ENCODE peak calls at places on chromosomes 16 and 17, in ten cellular contexts. X, U, G, V, A, K, E, S, Y and Z are unnamed samples.

GRCh38 chr16:48271728-48272127 is 24.4 kb upstream of the ABCC11 start:
- DNase-seq in X (no peak), U (no peak), G (no peak), V (no peak), A (no peak), K (no peak), E (no peak), S (peak), Y (no peak), Z (no peak)

GRCh38 chr16:23294260-23294659 is 7.8 kb upstream of the SCNN1B start:
- DNase-seq in X (no peak), U (no peak), G (no peak), V (no peak), A (peak), K (no peak), E (no peak), S (no peak), Y (no peak), Z (no peak)

GRCh38 chr17:5049314-5049819 is 14.1 kb upstream of the SLC52A1 start:
- DNase-seq in X (no peak), U (no peak), G (no peak), V (no peak), A (peak), K (no peak), E (no peak), S (no peak), Y (no peak), Z (peak)

GRCh38 chr16:65392831-65393565 is 271.1 kb upstream of the CDH11 start:
- DNase-seq in X (no peak), U (no peak), G (no peak), V (no peak), A (no peak), K (no peak), E (no peak), S (peak), Y (no peak), Z (no peak)

GRCh38 chr17:3574231-3574630 is 16.6 kb upstream of the TRPV3 start:
- DNase-seq in X (no peak), U (no peak), G (no peak), V (no peak), A (no peak), K (no peak), E (no peak), S (no peak), Y (no peak), Z (no peak)

GRCh38 chr17:32503251-32504165 is 16.7 kb downstream of the CDK5R1 start:
- DNase-seq in X (no peak), U (no peak), G (no peak), V (no peak), A (peak), K (no peak), E (no peak), S (peak), Y (no peak), Z (peak)

GRCh38 chr16:77898671-77899211 is 110.4 kb downstream of the VAT1L start:
- DNase-seq in X (no peak), U (no peak), G (no peak), V (no peak), A (no peak), K (no peak), E (peak), S (peak), Y (peak), Z (no peak)

GRCh38 chr16:49856741-49857330 is 924 bp upstream of the ZNF423 start:
- DNase-seq in X (peak), U (no peak), G (peak), V (peak), A (peak), K (peak), E (peak), S (peak), Y (peak), Z (peak)

GRCh38 chr17:5510776-5511175 is 24.4 kb downstream of the MIS12 start:
- DNase-seq in X (no peak), U (no peak), G (no peak), V (no peak), A (no peak), K (no peak), E (no peak), S (no peak), Y (no peak), Z (no peak)

GRCh38 chr16:66515543-66516171 is 34.3 kb downstream of the TK2 start:
- DNase-seq in X (peak), U (no peak), G (no peak), V (peak), A (no peak), K (no peak), E (no peak), S (peak), Y (no peak), Z (no peak)

GRCh38 chr16:24978370-24978914 is 36.7 kb downstream of the ARHGAP17 start:
- DNase-seq in X (no peak), U (no peak), G (no peak), V (no peak), A (no peak), K (no peak), E (no peak), S (no peak), Y (no peak), Z (no peak)

GRCh38 chr17:19539040-19539399 is 5.4 kb downstream of the SLC47A1 start:
- DNase-seq in X (no peak), U (no peak), G (no peak), V (no peak), A (no peak), K (no peak), E (no peak), S (no peak), Y (peak), Z (no peak)

GRCh38 chr17:7781467-7781866 is 52.5 kb upstream of the KDM6B start:
- DNase-seq in X (no peak), U (no peak), G (no peak), V (no peak), A (no peak), K (no peak), E (no peak), S (peak), Y (no peak), Z (no peak)

GRCh38 chr16:48965391-48965790 is 316.2 kb downstream of the CBLN1 start:
- DNase-seq in X (no peak), U (no peak), G (no peak), V (no peak), A (no peak), K (no peak), E (no peak), S (peak), Y (no peak), Z (no peak)

GRCh38 chr16:1613240-1613639 is 1.1 kb downstream of the CRAMP1 start:
- DNase-seq in X (no peak), U (no peak), G (no peak), V (peak), A (no peak), K (no peak), E (no peak), S (no peak), Y (peak), Z (no peak)

GRCh38 chr17:72175787-72176515 is 55.1 kb downstream of the SOX9 start:
- DNase-seq in X (no peak), U (no peak), G (no peak), V (no peak), A (no peak), K (no peak), E (no peak), S (peak), Y (no peak), Z (no peak)

GRCh38 chr16:85652431-85653221 is 36.1 kb downstream of the GINS2 start:
- DNase-seq in X (peak), U (no peak), G (peak), V (peak), A (peak), K (peak), E (no peak), S (peak), Y (peak), Z (no peak)

GRCh38 chr17:45397796-45398195 is 34.9 kb downstream of the ARHGAP27 start:
- DNase-seq in X (no peak), U (no peak), G (no peak), V (no peak), A (no peak), K (no peak), E (no peak), S (no peak), Y (no peak), Z (no peak)

GRCh38 chr16:50520451-50521245 is 27.5 kb upstream of the NKD1 start:
- DNase-seq in X (no peak), U (no peak), G (peak), V (no peak), A (no peak), K (no peak), E (no peak), S (no peak), Y (no peak), Z (no peak)

GRCh38 chr17:491086-492014 is 138.7 kb upstream of the RPH3AL start:
- DNase-seq in X (peak), U (no peak), G (no peak), V (peak), A (peak), K (peak), E (peak), S (peak), Y (peak), Z (peak)

GRCh38 chr17:18206962-18207361 is 18.5 kb upstream of the LLGL1 start:
- DNase-seq in X (no peak), U (no peak), G (no peak), V (no peak), A (no peak), K (no peak), E (no peak), S (no peak), Y (no peak), Z (no peak)

GRCh38 chr17:27471321-27472269 is 15.3 kb downstream of the KSR1 start:
- DNase-seq in X (no peak), U (no peak), G (peak), V (peak), A (peak), K (no peak), E (no peak), S (peak), Y (no peak), Z (peak)

GRCh38 chr16:66585477-66586239 is 6.4 kb downstream of the CMTM2 start:
- DNase-seq in X (no peak), U (no peak), G (no peak), V (no peak), A (no peak), K (no peak), E (no peak), S (no peak), Y (no peak), Z (no peak)

GRCh38 chr16:24036614-24037013 is 200.8 kb downstream of the PRKCB start:
- DNase-seq in X (no peak), U (no peak), G (no peak), V (peak), A (peak), K (no peak), E (no peak), S (peak), Y (peak), Z (peak)

GRCh38 chr16:66207139-66207863 is 159.2 kb upstream of the CDH5 start:
- DNase-seq in X (no peak), U (no peak), G (no peak), V (no peak), A (no peak), K (no peak), E (no peak), S (no peak), Y (peak), Z (no peak)

GRCh38 chr16:6725634-6726331 is 606.9 kb upstream of the RBFOX1 start:
- DNase-seq in X (no peak), U (no peak), G (no peak), V (peak), A (no peak), K (no peak), E (no peak), S (no peak), Y (no peak), Z (no peak)

GRCh38 chr17:44272321-44272951 is 4.5 kb upstream of the SLC4A1 start:
- DNase-seq in X (no peak), U (no peak), G (no peak), V (no peak), A (no peak), K (no peak), E (no peak), S (no peak), Y (no peak), Z (no peak)

GRCh38 chr17:2794116-2794803 is 2.0 kb upstream of the RAP1GAP2 start:
- DNase-seq in X (no peak), U (no peak), G (no peak), V (no peak), A (no peak), K (no peak), E (no peak), S (no peak), Y (no peak), Z (no peak)

GRCh38 chr16:66988197-66988788 is at the start of gene CES4A:
- DNase-seq in X (no peak), U (no peak), G (no peak), V (no peak), A (no peak), K (no peak), E (peak), S (peak), Y (peak), Z (no peak)

GRCh38 chr17:82703935-82704865 is 5.7 kb upstream of the RAB40B start:
- DNase-seq in X (no peak), U (no peak), G (no peak), V (peak), A (peak), K (no peak), E (no peak), S (no peak), Y (no peak), Z (no peak)

GRCh38 chr17:9473716-9474115 is 101.9 kb downstream of the STX8 start:
- DNase-seq in X (no peak), U (no peak), G (no peak), V (no peak), A (no peak), K (no peak), E (no peak), S (peak), Y (peak), Z (no peak)

GRCh38 chr17:57207396-57207795 is 48.9 kb upstream of the MSI2 start:
- DNase-seq in X (no peak), U (no peak), G (no peak), V (no peak), A (no peak), K (no peak), E (no peak), S (no peak), Y (no peak), Z (no peak)

GRCh38 chr17:57206928-57207327 is 49.4 kb upstream of the MSI2 start:
- DNase-seq in X (no peak), U (no peak), G (no peak), V (no peak), A (no peak), K (no peak), E (no peak), S (no peak), Y (no peak), Z (no peak)

GRCh38 chr17:57197672-57198071 is 58.7 kb upstream of the MSI2 start:
- DNase-seq in X (no peak), U (no peak), G (no peak), V (no peak), A (no peak), K (no peak), E (no peak), S (no peak), Y (no peak), Z (no peak)

GRCh38 chr17:57201481-57201880 is 54.8 kb upstream of the MSI2 start:
- DNase-seq in X (no peak), U (no peak), G (no peak), V (no peak), A (no peak), K (no peak), E (no peak), S (no peak), Y (no peak), Z (no peak)

GRCh38 chr17:57203076-57203475 is 53.2 kb upstream of the MSI2 start:
- DNase-seq in X (no peak), U (no peak), G (no peak), V (no peak), A (no peak), K (no peak), E (no peak), S (no peak), Y (no peak), Z (no peak)
- H3K4me3 ChIP-seq in X (no peak), U (no peak), G (no peak), V (no peak), A (no peak), K (no peak), E (no peak), S (no peak), Y (no peak), Z (no peak)

GRCh38 chr17:67353161-67353560 is 13.2 kb downstream of the PSMD12 start:
- DNase-seq in X (no peak), U (no peak), G (no peak), V (no peak), A (no peak), K (no peak), E (no peak), S (no peak), Y (no peak), Z (no peak)
- H3K27ac ChIP-seq in X (no peak), U (no peak), G (no peak), V (no peak), A (no peak), K (no peak), E (no peak), S (no peak), Y (no peak), Z (no peak)

GRCh38 chr17:68706351-68706750 is 105.2 kb upstream of the FAM20A start:
- DNase-seq in X (no peak), U (no peak), G (no peak), V (no peak), A (no peak), K (no peak), E (no peak), S (no peak), Y (no peak), Z (no peak)
- H3K4me3 ChIP-seq in X (no peak), U (no peak), G (no peak), V (no peak), A (no peak), K (no peak), E (no peak), S (no peak), Y (no peak), Z (no peak)

GRCh38 chr17:76407509-76407908 is 23.1 kb downstream of the SPHK1 start:
- DNase-seq in X (no peak), U (no peak), G (peak), V (no peak), A (no peak), K (no peak), E (no peak), S (no peak), Y (no peak), Z (no peak)
- H3K27ac ChIP-seq in X (no peak), U (no peak), G (no peak), V (no peak), A (no peak), K (no peak), E (no peak), S (no peak), Y (no peak), Z (no peak)

GRCh38 chr16:88631920-88632586 is 6.3 kb upstream of the IL17C start:
- DNase-seq in X (no peak), U (no peak), G (no peak), V (no peak), A (no peak), K (no peak), E (no peak), S (no peak), Y (no peak), Z (no peak)

GRCh38 chr16:88631384-88631783 is 7.0 kb upstream of the IL17C start:
- DNase-seq in X (peak), U (no peak), G (no peak), V (no peak), A (no peak), K (peak), E (no peak), S (no peak), Y (no peak), Z (no peak)

GRCh38 chr16:88633684-88634140 is 4.7 kb upstream of the IL17C start:
- DNase-seq in X (peak), U (no peak), G (no peak), V (peak), A (peak), K (peak), E (no peak), S (no peak), Y (peak), Z (peak)

GRCh38 chr16:88630941-88631340 is 7.4 kb upstream of the IL17C start:
- DNase-seq in X (no peak), U (no peak), G (no peak), V (no peak), A (no peak), K (peak), E (no peak), S (no peak), Y (peak), Z (no peak)

DNA sequence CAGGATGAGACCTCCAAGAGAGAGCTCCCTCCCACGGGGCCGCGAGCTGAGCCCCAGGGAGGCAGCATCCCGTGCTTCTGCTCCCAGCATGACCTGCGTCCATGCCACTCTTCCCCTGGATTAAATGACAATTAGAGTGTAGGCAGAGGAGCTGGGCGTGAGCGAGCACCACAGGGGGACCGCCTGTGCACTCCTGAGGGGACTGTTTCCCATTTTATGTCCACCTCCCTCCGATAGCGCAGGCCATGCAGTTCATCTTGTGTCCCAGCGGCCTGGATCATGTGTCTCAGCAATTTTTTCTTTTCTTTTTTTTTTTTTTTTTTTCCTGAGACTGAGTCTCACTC is 5.8 kb upstream of the IL17C start:
- DNase-seq in X (no peak), U (no peak), G (no peak), V (no peak), A (no peak), K (no peak), E (no peak), S (no peak), Y (no peak), Z (no peak)
- H3K4me3 ChIP-seq in X (no peak), U (no peak), G (no peak), V (no peak), A (no peak), K (no peak), E (no peak), S (no peak), Y (no peak), Z (no peak)

GRCh38 chr17:58249270-58250133 is 11.1 kb downstream of the LPO start:
- DNase-seq in X (peak), U (no peak), G (peak), V (peak), A (peak), K (peak), E (peak), S (peak), Y (peak), Z (peak)
- H3K27ac ChIP-seq in X (no peak), U (no peak), G (no peak), V (peak), A (no peak), K (no peak), E (no peak), S (no peak), Y (no peak), Z (no peak)

GRCh38 chr16:55834044-55834443 is 1.1 kb upstream of the CES1 start:
- DNase-seq in X (no peak), U (no peak), G (no peak), V (no peak), A (no peak), K (no peak), E (no peak), S (no peak), Y (no peak), Z (no peak)

GRCh38 chr16:55835578-55835977 is 2.7 kb upstream of the CES1 start:
- DNase-seq in X (peak), U (no peak), G (no peak), V (no peak), A (no peak), K (no peak), E (no peak), S (no peak), Y (peak), Z (no peak)

GRCh38 chr16:55830658-55831294 is 2.1 kb downstream of the CES1 start:
- DNase-seq in X (no peak), U (no peak), G (no peak), V (no peak), A (no peak), K (no peak), E (no peak), S (no peak), Y (no peak), Z (no peak)

GRCh38 chr16:55832425-55832787 is 490 bp downstream of the CES1 start:
- DNase-seq in X (no peak), U (no peak), G (no peak), V (no peak), A (no peak), K (no peak), E (no peak), S (no peak), Y (no peak), Z (no peak)

DNA sequence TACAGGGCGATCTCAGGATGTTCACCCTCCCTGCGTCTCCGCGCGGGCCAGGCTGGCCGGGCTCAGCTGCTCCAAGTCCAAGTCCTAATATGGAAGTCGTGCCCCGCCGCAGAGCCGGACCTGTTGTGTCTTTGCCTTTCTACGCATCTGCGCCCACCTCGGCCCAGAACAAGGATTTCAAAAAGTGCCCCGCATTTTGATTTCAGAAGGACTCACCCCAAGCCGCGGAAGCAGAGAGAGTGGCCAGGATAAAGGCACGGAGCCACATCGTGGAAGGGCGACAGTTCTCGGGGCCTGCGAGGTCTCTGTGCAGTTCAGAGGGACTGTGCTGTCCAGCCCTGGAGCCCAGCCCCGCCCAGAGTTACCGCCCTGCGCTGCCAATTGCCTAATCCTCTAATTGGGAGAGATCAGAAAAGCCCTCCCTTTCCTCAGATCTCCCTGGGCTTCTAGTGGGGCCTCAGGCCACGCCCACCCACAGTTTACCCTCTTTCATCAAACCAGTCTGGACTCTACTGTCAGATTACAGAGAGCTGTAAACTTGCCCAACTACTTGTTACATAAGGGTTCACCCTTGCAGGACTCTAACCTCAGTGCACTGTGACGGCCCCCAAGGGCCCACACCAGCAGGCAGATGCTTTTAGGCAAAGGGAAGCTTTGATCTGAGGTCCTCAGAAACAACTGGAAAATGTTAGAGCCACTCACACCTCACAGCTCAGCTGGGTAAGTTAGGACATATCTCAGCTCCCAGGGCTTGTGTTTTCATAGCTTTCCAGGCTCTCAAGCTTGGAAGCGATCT is at the start of gene CES1:
- DNase-seq in X (peak), U (no peak), G (no peak), V (no peak), A (peak), K (peak), E (no peak), S (no peak), Y (peak), Z (no peak)
- H3K4me3 ChIP-seq in X (no peak), U (no peak), G (no peak), V (no peak), A (no peak), K (peak), E (no peak), S (no peak), Y (no peak), Z (no peak)